ENCODE peak calls at places on chromosomes 7 and 10, in six cellular contexts. One of them, this sample, is unnamed.

GRCh38 chr10:15661574-15661973 is 58.1 kb downstream of the ITGA8 start:
- DNase-seq in NCI-H1092 treated with DMSO at 0.1 percent for 48 hours: no peak
- DNase-seq in stimulated activated naive CD4-positive, alpha-beta T cell treated with Interleukin-2 at 50 U/mL for 16 hours: no peak
- DNase-seq in left cardiac atrium: no peak
- DNase-seq in foreskin fibroblast: peak
- DNase-seq in stimulated activated CD4-positive, alpha-beta T cell treated with anti-CD3 and anti-CD28 coated beads, Interleukin-15, amount 100 ng/mL, for 24 hours: no peak
- DNase-seq in this sample: no peak

GRCh38 chr7:11466517-11467105 is 365.4 kb downstream of the THSD7A start:
- DNase-seq in NCI-H1092 treated with DMSO at 0.1 percent for 48 hours: no peak
- DNase-seq in left cardiac atrium: no peak
- DNase-seq in stimulated activated naive CD4-positive, alpha-beta T cell treated with Interleukin-2 at 50 U/mL for 16 hours: no peak
- DNase-seq in foreskin fibroblast: no peak
- DNase-seq in stimulated activated CD4-positive, alpha-beta T cell treated with anti-CD3 and anti-CD28 coated beads, Interleukin-15, amount 100 ng/mL, for 24 hours: no peak
- DNase-seq in this sample: no peak

GRCh38 chr7:30475580-30475979 is 3.0 kb downstream of the NOD1 start:
- DNase-seq in stimulated activated naive CD4-positive, alpha-beta T cell treated with Interleukin-2 at 50 U/mL for 16 hours: no peak
- DNase-seq in foreskin fibroblast: no peak
- DNase-seq in left cardiac atrium: no peak
- DNase-seq in NCI-H1092 treated with DMSO at 0.1 percent for 48 hours: no peak
- DNase-seq in stimulated activated CD4-positive, alpha-beta T cell treated with anti-CD3 and anti-CD28 coated beads, Interleukin-15, amount 100 ng/mL, for 24 hours: no peak
- DNase-seq in this sample: no peak

GRCh38 chr7:18393465-18394118 is 102.0 kb upstream of the HDAC9 start:
- DNase-seq in foreskin fibroblast: no peak
- DNase-seq in left cardiac atrium: no peak
- DNase-seq in stimulated activated CD4-positive, alpha-beta T cell treated with anti-CD3 and anti-CD28 coated beads, Interleukin-15, amount 100 ng/mL, for 24 hours: no peak
- DNase-seq in stimulated activated naive CD4-positive, alpha-beta T cell treated with Interleukin-2 at 50 U/mL for 16 hours: no peak
- DNase-seq in NCI-H1092 treated with DMSO at 0.1 percent for 48 hours: peak
- DNase-seq in this sample: no peak

GRCh38 chr10:87092861-87093460 is 1.7 kb downstream of the GLUD1 start:
- DNase-seq in stimulated activated naive CD4-positive, alpha-beta T cell treated with Interleukin-2 at 50 U/mL for 16 hours: no peak
- DNase-seq in stimulated activated CD4-positive, alpha-beta T cell treated with anti-CD3 and anti-CD28 coated beads, Interleukin-15, amount 100 ng/mL, for 24 hours: peak
- DNase-seq in left cardiac atrium: no peak
- DNase-seq in NCI-H1092 treated with DMSO at 0.1 percent for 48 hours: no peak
- DNase-seq in foreskin fibroblast: peak
- DNase-seq in this sample: peak

GRCh38 chr7:40824461-40824860 is 689.7 kb downstream of the SUGCT start:
- DNase-seq in foreskin fibroblast: no peak
- DNase-seq in left cardiac atrium: no peak
- DNase-seq in stimulated activated naive CD4-positive, alpha-beta T cell treated with Interleukin-2 at 50 U/mL for 16 hours: no peak
- DNase-seq in NCI-H1092 treated with DMSO at 0.1 percent for 48 hours: no peak
- DNase-seq in stimulated activated CD4-positive, alpha-beta T cell treated with anti-CD3 and anti-CD28 coated beads, Interleukin-15, amount 100 ng/mL, for 24 hours: no peak
- DNase-seq in this sample: no peak

GRCh38 chr7:157791261-157791660 is 454.5 kb downstream of the DNAJB6 start:
- DNase-seq in stimulated activated CD4-positive, alpha-beta T cell treated with anti-CD3 and anti-CD28 coated beads, Interleukin-15, amount 100 ng/mL, for 24 hours: no peak
- DNase-seq in foreskin fibroblast: no peak
- DNase-seq in NCI-H1092 treated with DMSO at 0.1 percent for 48 hours: no peak
- DNase-seq in stimulated activated naive CD4-positive, alpha-beta T cell treated with Interleukin-2 at 50 U/mL for 16 hours: no peak
- DNase-seq in left cardiac atrium: no peak
- DNase-seq in this sample: no peak

GRCh38 chr7:15602236-15602635 is 40.4 kb upstream of the AGMO start:
- DNase-seq in foreskin fibroblast: no peak
- DNase-seq in left cardiac atrium: no peak
- DNase-seq in NCI-H1092 treated with DMSO at 0.1 percent for 48 hours: no peak
- DNase-seq in stimulated activated naive CD4-positive, alpha-beta T cell treated with Interleukin-2 at 50 U/mL for 16 hours: no peak
- DNase-seq in stimulated activated CD4-positive, alpha-beta T cell treated with anti-CD3 and anti-CD28 coated beads, Interleukin-15, amount 100 ng/mL, for 24 hours: no peak
- DNase-seq in this sample: no peak

GRCh38 chr7:158957921-158958471 is 101.6 kb downstream of the DYNC2I1 start:
- DNase-seq in foreskin fibroblast: no peak
- DNase-seq in stimulated activated CD4-positive, alpha-beta T cell treated with anti-CD3 and anti-CD28 coated beads, Interleukin-15, amount 100 ng/mL, for 24 hours: peak
- DNase-seq in left cardiac atrium: no peak
- DNase-seq in NCI-H1092 treated with DMSO at 0.1 percent for 48 hours: peak
- DNase-seq in stimulated activated naive CD4-positive, alpha-beta T cell treated with Interleukin-2 at 50 U/mL for 16 hours: peak
- DNase-seq in this sample: no peak

GRCh38 chr7:101238226-101239182 is 902 bp upstream of the CLDN15 start:
- DNase-seq in left cardiac atrium: peak
- DNase-seq in NCI-H1092 treated with DMSO at 0.1 percent for 48 hours: no peak
- DNase-seq in foreskin fibroblast: no peak
- DNase-seq in stimulated activated naive CD4-positive, alpha-beta T cell treated with Interleukin-2 at 50 U/mL for 16 hours: no peak
- DNase-seq in stimulated activated CD4-positive, alpha-beta T cell treated with anti-CD3 and anti-CD28 coated beads, Interleukin-15, amount 100 ng/mL, for 24 hours: no peak
- DNase-seq in this sample: no peak

GRCh38 chr10:79312601-79313187 is 34.6 kb upstream of the PPIF start:
- DNase-seq in foreskin fibroblast: no peak
- DNase-seq in left cardiac atrium: peak
- DNase-seq in stimulated activated CD4-positive, alpha-beta T cell treated with anti-CD3 and anti-CD28 coated beads, Interleukin-15, amount 100 ng/mL, for 24 hours: no peak
- DNase-seq in stimulated activated naive CD4-positive, alpha-beta T cell treated with Interleukin-2 at 50 U/mL for 16 hours: no peak
- DNase-seq in NCI-H1092 treated with DMSO at 0.1 percent for 48 hours: no peak
- DNase-seq in this sample: no peak

GRCh38 chr7:26440993-26441636 is 149.5 kb downstream of the SNX10 start:
- DNase-seq in foreskin fibroblast: no peak
- DNase-seq in stimulated activated CD4-positive, alpha-beta T cell treated with anti-CD3 and anti-CD28 coated beads, Interleukin-15, amount 100 ng/mL, for 24 hours: no peak
- DNase-seq in NCI-H1092 treated with DMSO at 0.1 percent for 48 hours: no peak
- DNase-seq in left cardiac atrium: no peak
- DNase-seq in stimulated activated naive CD4-positive, alpha-beta T cell treated with Interleukin-2 at 50 U/mL for 16 hours: no peak
- DNase-seq in this sample: no peak

GRCh38 chr7:119996634-119997033 is 276.3 kb upstream of the KCND2 start:
- DNase-seq in NCI-H1092 treated with DMSO at 0.1 percent for 48 hours: no peak
- DNase-seq in stimulated activated CD4-positive, alpha-beta T cell treated with anti-CD3 and anti-CD28 coated beads, Interleukin-15, amount 100 ng/mL, for 24 hours: no peak
- DNase-seq in left cardiac atrium: no peak
- DNase-seq in foreskin fibroblast: no peak
- DNase-seq in stimulated activated naive CD4-positive, alpha-beta T cell treated with Interleukin-2 at 50 U/mL for 16 hours: no peak
- DNase-seq in this sample: no peak

GRCh38 chr7:155225095-155225494 is 72.6 kb upstream of the INSIG1 start:
- DNase-seq in left cardiac atrium: no peak
- DNase-seq in NCI-H1092 treated with DMSO at 0.1 percent for 48 hours: no peak
- DNase-seq in stimulated activated naive CD4-positive, alpha-beta T cell treated with Interleukin-2 at 50 U/mL for 16 hours: no peak
- DNase-seq in stimulated activated CD4-positive, alpha-beta T cell treated with anti-CD3 and anti-CD28 coated beads, Interleukin-15, amount 100 ng/mL, for 24 hours: no peak
- DNase-seq in foreskin fibroblast: no peak
- DNase-seq in this sample: no peak

GRCh38 chr7:111067251-111067650 is 23.7 kb upstream of the LRRN3 start:
- DNase-seq in foreskin fibroblast: no peak
- DNase-seq in stimulated activated naive CD4-positive, alpha-beta T cell treated with Interleukin-2 at 50 U/mL for 16 hours: no peak
- DNase-seq in stimulated activated CD4-positive, alpha-beta T cell treated with anti-CD3 and anti-CD28 coated beads, Interleukin-15, amount 100 ng/mL, for 24 hours: no peak
- DNase-seq in left cardiac atrium: no peak
- DNase-seq in NCI-H1092 treated with DMSO at 0.1 percent for 48 hours: no peak
- DNase-seq in this sample: no peak

GRCh38 chr10:122307669-122308486 is 36.8 kb downstream of the BTBD16 start:
- DNase-seq in foreskin fibroblast: peak
- DNase-seq in stimulated activated CD4-positive, alpha-beta T cell treated with anti-CD3 and anti-CD28 coated beads, Interleukin-15, amount 100 ng/mL, for 24 hours: no peak
- DNase-seq in NCI-H1092 treated with DMSO at 0.1 percent for 48 hours: no peak
- DNase-seq in stimulated activated naive CD4-positive, alpha-beta T cell treated with Interleukin-2 at 50 U/mL for 16 hours: no peak
- DNase-seq in left cardiac atrium: peak
- DNase-seq in this sample: peak

GRCh38 chr10:132519382-132520146 is 18.0 kb upstream of the INPP5A start:
- DNase-seq in foreskin fibroblast: no peak
- DNase-seq in left cardiac atrium: peak
- DNase-seq in stimulated activated naive CD4-positive, alpha-beta T cell treated with Interleukin-2 at 50 U/mL for 16 hours: no peak
- DNase-seq in NCI-H1092 treated with DMSO at 0.1 percent for 48 hours: no peak
- DNase-seq in stimulated activated CD4-positive, alpha-beta T cell treated with anti-CD3 and anti-CD28 coated beads, Interleukin-15, amount 100 ng/mL, for 24 hours: no peak
- DNase-seq in this sample: no peak

GRCh38 chr7:82677493-82677892 is 233.9 kb upstream of the CACNA2D1 start:
- DNase-seq in left cardiac atrium: no peak
- DNase-seq in stimulated activated CD4-positive, alpha-beta T cell treated with anti-CD3 and anti-CD28 coated beads, Interleukin-15, amount 100 ng/mL, for 24 hours: peak
- DNase-seq in foreskin fibroblast: peak
- DNase-seq in stimulated activated naive CD4-positive, alpha-beta T cell treated with Interleukin-2 at 50 U/mL for 16 hours: peak
- DNase-seq in NCI-H1092 treated with DMSO at 0.1 percent for 48 hours: no peak
- DNase-seq in this sample: no peak

GRCh38 chr10:59907918-59908807 is 1.8 kb upstream of the CCDC6 start:
- DNase-seq in left cardiac atrium: peak
- DNase-seq in stimulated activated CD4-positive, alpha-beta T cell treated with anti-CD3 and anti-CD28 coated beads, Interleukin-15, amount 100 ng/mL, for 24 hours: peak
- DNase-seq in foreskin fibroblast: peak
- DNase-seq in NCI-H1092 treated with DMSO at 0.1 percent for 48 hours: no peak
- DNase-seq in stimulated activated naive CD4-positive, alpha-beta T cell treated with Interleukin-2 at 50 U/mL for 16 hours: peak
- DNase-seq in this sample: peak

GRCh38 chr7:156585025-156585648 is 55.4 kb upstream of the RNF32 start:
- DNase-seq in NCI-H1092 treated with DMSO at 0.1 percent for 48 hours: no peak
- DNase-seq in stimulated activated naive CD4-positive, alpha-beta T cell treated with Interleukin-2 at 50 U/mL for 16 hours: no peak
- DNase-seq in stimulated activated CD4-positive, alpha-beta T cell treated with anti-CD3 and anti-CD28 coated beads, Interleukin-15, amount 100 ng/mL, for 24 hours: no peak
- DNase-seq in left cardiac atrium: no peak
- DNase-seq in foreskin fibroblast: no peak
- DNase-seq in this sample: no peak

GRCh38 chr7:153567426-153567825 is 484.8 kb upstream of the DPP6 start:
- DNase-seq in stimulated activated naive CD4-positive, alpha-beta T cell treated with Interleukin-2 at 50 U/mL for 16 hours: no peak
- DNase-seq in left cardiac atrium: peak
- DNase-seq in stimulated activated CD4-positive, alpha-beta T cell treated with anti-CD3 and anti-CD28 coated beads, Interleukin-15, amount 100 ng/mL, for 24 hours: no peak
- DNase-seq in foreskin fibroblast: no peak
- DNase-seq in NCI-H1092 treated with DMSO at 0.1 percent for 48 hours: no peak
- DNase-seq in this sample: no peak

GRCh38 chr10:109374215-109374614 is 549.1 kb downstream of the XPNPEP1 start:
- DNase-seq in foreskin fibroblast: peak
- DNase-seq in stimulated activated CD4-positive, alpha-beta T cell treated with anti-CD3 and anti-CD28 coated beads, Interleukin-15, amount 100 ng/mL, for 24 hours: no peak
- DNase-seq in left cardiac atrium: no peak
- DNase-seq in stimulated activated naive CD4-positive, alpha-beta T cell treated with Interleukin-2 at 50 U/mL for 16 hours: no peak
- DNase-seq in NCI-H1092 treated with DMSO at 0.1 percent for 48 hours: no peak
- DNase-seq in this sample: no peak

This sample was measured in prostate gland.